ENCODE peak calls at places on chromosomes 1 and 21, in six cellular contexts. G is GM23248, U is heart left ventricle, J is lower lobe of right lung, Q is mesendoderm, W is esophagus squamous epithelium. H is an unnamed sample.

GRCh38 chr1:226268421-226269124 is 40.4 kb downstream of the LIN9 start:
- DNase-seq in G (peak; percentile 69), U (no peak), J (no peak), Q (no peak), W (no peak), H (no peak)

GRCh38 chr1:202193614-202194327 is at the start of gene LGR6:
- DNase-seq in G (peak; percentile 34), U (no peak), J (no peak), Q (no peak), W (no peak), H (no peak)

GRCh38 chr1:63000508-63000907 is 216.6 kb downstream of the ATG4C start:
- DNase-seq in G (no peak), U (no peak), J (no peak), Q (peak; percentile 73), W (no peak), H (no peak)

GRCh38 chr1:32954183-32954582 is 10.4 kb downstream of the RNF19B start:
- DNase-seq in G (peak; percentile 48), U (no peak), J (no peak), Q (no peak), W (no peak), H (no peak)

GRCh38 chr1:112971006-112971405 is 15.0 kb upstream of the SLC16A1 start:
- DNase-seq in G (peak; percentile 65), U (no peak), J (no peak), Q (no peak), W (no peak), H (no peak)

GRCh38 chr1:51679435-51679834 is 62.5 kb downstream of the OSBPL9 start:
- DNase-seq in G (peak; percentile 73), U (no peak), J (no peak), Q (no peak), W (no peak), H (no peak)

GRCh38 chr1:7642418-7642704 is 128.7 kb upstream of the VAMP3 start:
- DNase-seq in G (no peak), U (no peak), J (no peak), Q (no peak), W (no peak), H (no peak)

GRCh38 chr1:213678753-213679152 is 309.0 kb upstream of the PROX1 start:
- DNase-seq in G (no peak), U (no peak), J (no peak), Q (no peak), W (no peak), H (no peak)

GRCh38 chr1:25990702-25991395 is 7.0 kb downstream of the PAFAH2 start:
- DNase-seq in G (no peak), U (no peak), J (no peak), Q (peak; percentile 30), W (no peak), H (no peak)

GRCh38 chr1:56374026-56374974 is 205.1 kb downstream of the PLPP3 start:
- DNase-seq in G (peak; percentile 59), U (peak; percentile 46), J (no peak), Q (no peak), W (no peak), H (no peak)

GRCh38 chr1:205754857-205755256 is 4.9 kb upstream of the NUCKS1 start:
- DNase-seq in G (no peak), U (no peak), J (no peak), Q (no peak), W (no peak), H (no peak)

GRCh38 chr1:229988534-229988933 is 78.5 kb upstream of the GALNT2 start:
- DNase-seq in G (no peak), U (no peak), J (no peak), Q (no peak), W (no peak), H (no peak)

GRCh38 chr1:36691374-36691773 is 208.7 kb upstream of the CSF3R start:
- DNase-seq in G (peak; percentile 11), U (no peak), J (no peak), Q (no peak), W (no peak), H (no peak)

GRCh38 chr1:3320246-3321152 is 134.0 kb upstream of the ARHGEF16 start:
- DNase-seq in G (peak; percentile 43), U (no peak), J (peak; percentile 59), Q (peak; percentile 66), W (no peak), H (peak; percentile 69)

GRCh38 chr1:196063952-196064351 is 544.3 kb downstream of the KCNT2 start:
- DNase-seq in G (no peak), U (no peak), J (no peak), Q (no peak), W (no peak), H (no peak)

GRCh38 chr1:162383516-162383915 is 2.0 kb downstream of the C1orf226 start:
- DNase-seq in G (no peak), U (no peak), J (no peak), Q (no peak), W (no peak), H (no peak)

GRCh38 chr1:60589916-60590315 is 492.4 kb upstream of the NFIA start:
- DNase-seq in G (no peak), U (no peak), J (no peak), Q (no peak), W (no peak), H (no peak)

GRCh38 chr1:171794085-171794484 is 12.6 kb downstream of the METTL13 start:
- DNase-seq in G (peak; percentile 88), U (no peak), J (no peak), Q (no peak), W (no peak), H (no peak)

GRCh38 chr1:53992085-53992874 is 25.7 kb downstream of the LDLRAD1 start:
- DNase-seq in G (no peak), U (no peak), J (no peak), Q (peak; percentile 67), W (no peak), H (no peak)

GRCh38 chr1:48848035-48848434 is 71.3 kb upstream of the BEND5 start:
- DNase-seq in G (no peak), U (no peak), J (no peak), Q (no peak), W (no peak), H (no peak)

GRCh38 chr21:41958886-41959563 is 5.2 kb upstream of the C2CD2 start:
- DNase-seq in G (peak; percentile 12), U (no peak), J (no peak), Q (no peak), W (no peak), H (no peak)

GRCh38 chr1:229454056-229454455 is 20.2 kb upstream of the ACTA1 start:
- DNase-seq in G (no peak), U (no peak), J (no peak), Q (peak; percentile 72), W (no peak), H (no peak)

GRCh38 chr1:145956776-145957442 is 908 bp downstream of the LIX1L start:
- DNase-seq in G (peak; percentile 61), U (peak; percentile 59), J (no peak), Q (no peak), W (no peak), H (no peak)

GRCh38 chr1:68600049-68600661 is 103.3 kb upstream of the DEPDC1 start:
- DNase-seq in G (peak; percentile 40), U (no peak), J (no peak), Q (peak; percentile 80), W (no peak), H (no peak)

GRCh38 chr1:224922404-224923164 is 6.9 kb upstream of the DNAH14 start:
- DNase-seq in G (peak; percentile 54), U (no peak), J (no peak), Q (peak; percentile 83), W (no peak), H (peak; percentile 34)

GRCh38 chr1:6827081-6827480 is 41.8 kb downstream of the CAMTA1 start:
- DNase-seq in G (no peak), U (no peak), J (no peak), Q (no peak), W (no peak), H (no peak)

GRCh38 chr1:68188644-68189340 is 43.5 kb downstream of the WLS start:
- DNase-seq in G (no peak), U (no peak), J (no peak), Q (no peak), W (no peak), H (no peak)

GRCh38 chr1:227729881-227730629 is 5.0 kb downstream of the JMJD4 start:
- DNase-seq in G (peak; percentile 83), U (peak; percentile 31), J (peak; percentile 48), Q (peak; percentile 86), W (no peak), H (no peak)

GRCh38 chr1:17582124-17582768 is 42.7 kb downstream of the ARHGEF10L start:
- DNase-seq in G (no peak), U (no peak), J (no peak), Q (no peak), W (no peak), H (no peak)

GRCh38 chr1:86339906-86340305 is 56.2 kb downstream of the ODF2L start:
- DNase-seq in G (no peak), U (no peak), J (no peak), Q (no peak), W (no peak), H (no peak)

GRCh38 chr1:33867684-33868083 is 3.8 kb downstream of the HMGB4 start:
- DNase-seq in G (no peak), U (no peak), J (no peak), Q (no peak), W (no peak), H (no peak)

GRCh38 chr1:9873992-9874391 is 36.1 kb downstream of the CTNNBIP1 start:
- DNase-seq in G (no peak), U (no peak), J (no peak), Q (no peak), W (no peak), H (no peak)
- H3K4me1 ChIP-seq in G (no peaks in the 10 kb centered on the region), U (peaks cover 41% of the 10 kb centered on the region), J (peaks cover 12% of the 10 kb centered on the region), Q (no peaks in the 10 kb centered on the region), W (peaks cover 99% of the 10 kb centered on the region), H (no peaks in the 10 kb centered on the region)

GRCh38 chr1:223674119-223674890 is 8.8 kb upstream of the CAPN8 start:
- DNase-seq in G (no peak), U (no peak), J (no peak), Q (no peak), W (no peak), H (no peak)
- H3K4me1 ChIP-seq in G (no peaks in the 10 kb centered on the region), U (no peaks in the 10 kb centered on the region), J (no peaks in the 10 kb centered on the region), Q (no peaks in the 10 kb centered on the region), W (peaks cover 4% of the 10 kb centered on the region), H (no peaks in the 10 kb centered on the region)

DNA sequence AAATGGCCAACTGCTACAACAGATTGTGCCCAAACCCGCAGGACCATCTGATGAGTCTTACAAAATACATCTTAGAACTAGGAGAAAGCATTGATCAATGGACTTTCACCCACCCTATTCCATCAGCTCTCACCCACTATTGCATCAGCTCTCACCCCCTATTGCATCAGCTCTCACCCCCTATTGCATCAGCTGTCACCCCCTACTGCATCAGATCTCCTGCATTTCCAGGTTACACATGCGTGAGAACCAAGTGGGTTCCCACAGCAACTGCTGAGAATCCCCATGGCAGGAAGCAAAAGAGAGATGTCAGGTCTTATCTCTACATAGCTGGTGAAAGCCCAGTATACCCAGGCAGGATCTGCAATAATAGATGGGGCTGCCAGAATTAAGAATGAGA is 533.5 kb downstream of the LTN1 start:
- DNase-seq in G (no peak), U (no peak), J (no peak), Q (no peak), W (no peak), H (no peak)
- H3K4me1 ChIP-seq in G (peaks cover 23% of the 10 kb centered on the region), U (no peaks in the 10 kb centered on the region), J (no peaks in the 10 kb centered on the region), Q (no peaks in the 10 kb centered on the region), W (no peaks in the 10 kb centered on the region), H (no peaks in the 10 kb centered on the region)

DNA sequence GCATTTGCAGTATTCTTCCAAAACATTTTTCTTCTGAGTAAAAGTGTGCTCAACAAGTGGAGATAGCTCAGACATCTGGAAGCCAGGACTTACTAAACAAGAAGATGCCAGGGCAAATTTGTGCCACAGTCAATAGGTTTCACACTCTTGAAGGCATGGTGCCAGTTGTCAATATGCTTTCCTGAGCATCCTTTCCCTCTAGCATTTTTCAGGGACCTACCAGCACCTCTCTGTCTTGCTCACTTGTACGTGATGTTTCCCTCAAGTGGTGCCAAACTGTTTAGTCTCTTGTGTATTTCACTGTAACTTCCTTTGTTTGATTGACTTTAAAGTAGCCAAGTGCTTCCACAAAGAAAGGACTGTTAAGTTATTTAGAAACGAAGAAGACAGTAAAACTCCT is 194.0 kb upstream of the SGIP1 start:
- DNase-seq in G (peak; percentile 38), U (no peak), J (no peak), Q (no peak), W (no peak), H (no peak)
- H3K4me1 ChIP-seq in G (peaks cover 54% of the 10 kb centered on the region), U (peaks cover 69% of the 10 kb centered on the region), J (peaks cover 68% of the 10 kb centered on the region), Q (peaks cover 9% of the 10 kb centered on the region), W (peaks cover 31% of the 10 kb centered on the region), H (peaks cover 13% of the 10 kb centered on the region)

H was measured in stomach.